ENCODE peak calls at places on chromosomes 1 and 21, in seven cellular contexts. R is pons, I is SK-N-SH, S is amniotic stem cell, B is SK-MEL-5, E is pancreas, F is Daoy. K is an unnamed sample.

GRCh38 chr1:227094249-227094966 is 154.3 kb downstream of the COQ8A start:
- DNase-seq in E (no peak), R (no peak), I (no peak), F (no peak), B (no peak), S (no peak), K (no peak)

GRCh38 chr1:218886472-218886871 is 287.2 kb upstream of the LYPLAL1 start:
- DNase-seq in F (peak), S (no peak), B (no peak), E (no peak), R (peak), I (no peak), K (no peak)

GRCh38 chr21:25895565-25896205 is 160.9 kb downstream of the GABPA start:
- DNase-seq in F (peak), R (peak), S (peak), B (peak), I (peak), E (no peak), K (no peak)

GRCh38 chr1:183121609-183122008 is 64.5 kb upstream of the LAMC2 start:
- DNase-seq in F (no peak), B (no peak), S (no peak), I (no peak), R (no peak), E (no peak), K (no peak)

GRCh38 chr1:229768232-229768631 is 142.2 kb downstream of the URB2 start:
- DNase-seq in S (no peak), F (no peak), I (no peak), B (no peak), E (no peak), R (no peak), K (no peak)

GRCh38 chr1:169460193-169460833 is 25.4 kb downstream of the SLC19A2 start:
- DNase-seq in R (no peak), S (no peak), E (peak), B (no peak), I (peak), F (no peak), K (peak)

GRCh38 chr1:202966006-202966904 is 802 bp downstream of the CYB5R1 start:
- DNase-seq in R (peak), E (no peak), F (peak), B (no peak), I (no peak), S (no peak), K (no peak)

GRCh38 chr1:117060441-117061317 is 553 bp downstream of the TTF2 start:
- DNase-seq in I (peak), B (peak), E (no peak), R (peak), F (peak), S (no peak), K (no peak)

GRCh38 chr1:228366851-228367741 is 39.5 kb downstream of the TRIM11 start:
- DNase-seq in E (no peak), S (no peak), F (no peak), R (no peak), B (no peak), I (no peak), K (no peak)

GRCh38 chr21:44593598-44594405 is 1.5 kb upstream of the KRTAP10-6 start:
- DNase-seq in B (no peak), S (no peak), R (no peak), F (no peak), E (no peak), I (no peak), K (no peak)

GRCh38 chr21:33901421-33902288 is 13.9 kb downstream of the ATP5PO start:
- DNase-seq in F (peak), R (peak), S (no peak), B (peak), I (peak), E (no peak), K (no peak)

GRCh38 chr1:54460861-54461382 is 54.7 kb upstream of the SSBP3 start:
- DNase-seq in I (no peak), R (no peak), F (no peak), E (peak), S (no peak), B (no peak), K (no peak)

GRCh38 chr1:78843111-78843908 is 163.2 kb downstream of the ADGRL4 start:
- DNase-seq in S (peak), F (peak), B (no peak), R (no peak), E (no peak), I (no peak), K (no peak)

GRCh38 chr1:32539584-32540571 is 651 bp downstream of the ZBTB8A start:
- DNase-seq in F (peak), E (peak), S (no peak), R (peak), B (peak), I (peak), K (no peak)

GRCh38 chr1:242784807-242785206 is 260.3 kb upstream of the PLD5 start:
- DNase-seq in R (peak), E (no peak), S (no peak), I (no peak), B (no peak), F (peak), K (no peak)

GRCh38 chr1:224880593-224881307 is 48.7 kb upstream of the DNAH14 start:
- DNase-seq in E (no peak), I (no peak), R (no peak), B (no peak), S (no peak), F (no peak), K (no peak)

GRCh38 chr1:212229654-212230053 is 55.6 kb upstream of the PPP2R5A start:
- DNase-seq in B (no peak), S (peak), I (no peak), R (no peak), F (peak), E (no peak), K (no peak)

GRCh38 chr1:30952098-30952497 is 43.5 kb upstream of the SDC3 start:
- DNase-seq in B (peak), S (no peak), F (no peak), I (no peak), E (no peak), R (peak), K (no peak)

GRCh38 chr21:35324372-35325220 is 275.5 kb upstream of the RUNX1 start:
- DNase-seq in S (peak), F (peak), E (no peak), I (no peak), B (no peak), R (no peak), K (no peak)

K was measured in activated T-helper 2 cell treated with anti-CD3 and anti-CD28 coated beads, Interferon-gamma antibody, Interleukin-2, Interleukin-4, amounts not matched to agents 10 μg/mL and 5 μg/mL and 100 μg/mL, durations not matched to agents 14 hours and 24 hours and 36 hours.